ENCODE peak calls at places on chromosomes 11 and 22, in four cellular contexts. Z, F, M and H are unnamed samples.

GRCh38 chr11:64327993-64328392 is 10.1 kb downstream of the PRDX5 start:
- DNase-seq in Z (no peak), F (no peak), M (no peak), H (no peak)

GRCh38 chr22:20517422-20517821 is 10.0 kb downstream of the MED15 start:
- DNase-seq in M (no peak), F (peak; percentile 74), Z (no peak), H (no peak)

GRCh38 chr11:67522844-67523555 is at the start of gene CABP2:
- DNase-seq in Z (no peak), M (no peak), F (no peak), H (no peak)

GRCh38 chr11:34890812-34891211 is 25.4 kb downstream of the APIP start:
- DNase-seq in Z (peak; percentile 69), M (no peak), F (peak; percentile 62), H (no peak)

GRCh38 chr11:20260307-20260706 is 100.0 kb upstream of the DBX1 start:
- DNase-seq in F (no peak), Z (no peak), M (no peak), H (no peak)

GRCh38 chr11:65571940-65572339 is 398 bp upstream of the FAM89B start:
- DNase-seq in F (peak; percentile 76), Z (peak; percentile 51), M (peak; percentile 84), H (no peak)

GRCh38 chr11:80163441-80163840 is 722.6 kb upstream of the TENM4 start:
- DNase-seq in M (no peak), Z (no peak), F (peak; percentile 10), H (no peak)

GRCh38 chr11:35178862-35179261 is 39.9 kb downstream of the CD44 start:
- DNase-seq in F (peak; percentile 92), Z (no peak), M (no peak), H (no peak)

GRCh38 chr22:28629420-28630184 is 50.0 kb downstream of the TTC28 start:
- DNase-seq in Z (no peak), F (peak; percentile 44), M (peak; percentile 2), H (no peak)

GRCh38 chr11:11304572-11304971 is 48.5 kb downstream of the CSNK2A3 start:
- DNase-seq in Z (no peak), F (no peak), M (no peak), H (no peak)

GRCh38 chr22:22547226-22547625 is 11.8 kb downstream of the PRAME start:
- DNase-seq in M (no peak), Z (no peak), F (no peak), H (no peak)

GRCh38 chr22:39278040-39278439 is 33.3 kb upstream of the PDGFB start:
- DNase-seq in F (no peak), M (no peak), Z (no peak), H (no peak)

GRCh38 chr11:36594316-36594989 is at the start of gene IFTAP:
- DNase-seq in M (peak; percentile 85), Z (peak; percentile 21), F (peak; percentile 92), H (peak; percentile 43)

GRCh38 chr11:94795799-94796580 is 27.8 kb downstream of the AMOTL1 start:
- DNase-seq in M (no peak), Z (no peak), F (no peak), H (no peak)

DNA sequence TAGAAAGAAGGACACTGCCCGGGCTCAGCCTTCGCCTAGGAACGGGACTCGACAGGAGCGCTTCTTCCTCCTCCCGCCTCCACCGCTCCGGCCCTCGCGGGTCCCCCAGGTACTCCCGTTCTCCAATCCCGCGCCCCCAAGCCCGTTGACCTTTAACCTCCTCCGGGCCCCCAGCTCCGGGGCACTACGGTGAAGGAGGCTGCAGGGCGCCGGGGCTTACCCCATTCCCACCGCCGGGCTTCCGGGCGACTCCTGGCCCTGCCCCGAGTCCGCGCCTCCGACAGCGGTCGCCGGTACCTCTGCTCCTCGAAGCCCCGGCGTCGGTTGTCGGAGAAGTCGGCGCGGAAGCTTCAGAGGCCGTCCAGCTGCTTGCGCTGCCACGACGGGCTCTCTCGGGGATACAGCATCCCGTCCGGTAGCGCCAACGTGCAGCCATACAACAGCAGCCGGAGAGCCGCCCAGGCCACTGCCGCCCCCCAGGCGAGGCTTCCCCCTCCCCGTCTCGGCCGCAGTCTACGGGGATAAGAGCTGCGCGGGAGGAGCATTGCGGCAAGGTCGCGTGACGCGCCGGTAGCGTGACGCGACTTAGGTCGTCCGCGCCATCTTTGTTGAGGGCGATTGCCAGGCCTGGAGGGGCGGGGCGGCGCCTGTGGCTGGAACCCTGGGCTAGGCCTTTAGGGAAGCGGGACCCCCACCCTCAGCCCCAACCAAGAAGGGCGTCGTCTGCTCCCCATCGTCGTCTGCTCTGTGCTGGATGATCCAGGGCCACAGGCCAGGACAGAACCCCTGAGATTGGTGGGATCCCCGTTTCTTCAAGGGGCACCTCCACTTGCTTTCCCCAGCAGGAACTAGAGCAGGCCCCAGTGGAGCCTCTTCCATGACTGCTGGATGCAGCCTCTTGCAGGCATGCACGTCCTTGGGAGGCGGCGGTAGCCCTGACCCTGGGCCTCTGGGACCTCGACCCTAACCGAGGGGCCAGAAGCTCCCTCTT is 26.3 kb downstream of the RGL4 start:
- DNase-seq in M (peak; percentile 76), F (peak; percentile 86), Z (peak; percentile 87), H (peak; percentile 89)
- TF ChIP-seq CTCF in M (no peak), F (no peak), Z (no peak), H (no peak)

GRCh38 chr22:48894064-48894671 is 933.5 kb downstream of the BRD1 start:
- DNase-seq in Z (no peak), M (peak; percentile 5), F (no peak), H (no peak)
- TF ChIP-seq CTCF in Z (peak; percentile 30), M (no peak), F (no peak), H (peak; percentile 35)

DNA sequence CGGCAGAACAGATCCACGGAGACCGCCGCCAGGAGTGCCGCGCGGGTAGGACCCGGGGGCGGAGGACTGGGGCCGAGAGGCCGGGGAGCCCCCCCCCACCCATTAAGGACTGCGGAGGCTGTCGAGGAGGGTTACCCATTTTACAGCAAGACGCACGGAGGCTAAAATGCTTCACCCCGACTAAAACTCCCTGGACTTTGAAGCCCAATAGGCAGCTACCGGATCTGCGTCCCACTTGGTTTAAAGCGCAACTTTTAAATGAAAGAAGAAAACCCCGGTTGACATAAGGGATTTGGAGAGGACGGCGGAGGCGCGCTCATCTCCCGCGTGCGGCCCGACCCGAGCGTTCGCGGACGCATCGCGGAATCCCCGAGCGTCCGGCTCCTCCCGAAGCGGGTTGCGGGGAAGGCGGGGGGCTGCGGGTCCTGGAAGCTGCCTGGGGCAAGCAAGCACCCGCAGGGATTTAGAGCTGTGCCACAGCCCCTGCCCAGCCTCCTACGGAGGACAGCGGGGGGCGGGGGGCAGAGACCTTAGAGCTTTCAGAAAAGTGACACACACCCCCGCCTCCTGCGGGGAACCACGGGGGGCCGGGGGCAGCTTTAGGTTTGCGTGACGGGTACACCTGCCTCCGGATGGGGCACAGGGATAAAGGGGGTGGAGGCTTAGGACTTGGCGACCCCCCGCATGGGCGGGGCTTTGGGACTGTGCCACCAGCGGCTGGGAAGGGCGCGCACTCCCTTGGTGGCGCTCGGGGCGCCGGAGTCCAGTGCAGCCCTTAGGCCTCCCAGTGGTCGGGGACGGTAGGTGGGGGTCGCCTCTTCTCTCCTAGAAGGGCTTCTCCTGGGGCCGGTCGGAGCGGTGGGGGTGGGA is 761 bp upstream of the CELSR1 start:
- DNase-seq in M (peak; percentile 46), Z (no peak), F (peak; percentile 78), H (peak; percentile 49)
- TF ChIP-seq CTCF in M (peak; percentile 19), Z (no peak), F (peak; percentile 16), H (peak; percentile 60)

DNA sequence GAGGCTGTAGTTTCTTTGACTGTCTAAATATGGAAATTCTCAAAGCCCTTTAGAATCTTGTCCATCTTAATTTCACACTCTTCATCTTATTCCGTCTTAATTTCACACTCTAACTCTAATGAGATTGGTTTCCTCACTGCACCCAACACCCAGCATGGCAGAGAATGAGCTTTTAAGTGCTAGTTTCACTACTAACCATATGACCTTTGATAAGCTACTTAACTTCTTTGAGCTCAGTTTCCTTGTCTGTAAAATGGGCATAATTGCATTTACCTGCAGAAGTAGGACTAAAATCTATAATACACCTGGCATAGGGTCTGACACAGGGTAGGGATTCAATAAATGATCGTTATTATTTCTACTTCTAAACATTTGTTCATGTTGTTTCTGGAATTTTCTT is 30.4 kb downstream of the TBCEL start:
- DNase-seq in Z (no peak), M (no peak), F (no peak), H (no peak)
- TF ChIP-seq CTCF in Z (no peak), M (no peak), F (no peak), H (no peak)

DNA sequence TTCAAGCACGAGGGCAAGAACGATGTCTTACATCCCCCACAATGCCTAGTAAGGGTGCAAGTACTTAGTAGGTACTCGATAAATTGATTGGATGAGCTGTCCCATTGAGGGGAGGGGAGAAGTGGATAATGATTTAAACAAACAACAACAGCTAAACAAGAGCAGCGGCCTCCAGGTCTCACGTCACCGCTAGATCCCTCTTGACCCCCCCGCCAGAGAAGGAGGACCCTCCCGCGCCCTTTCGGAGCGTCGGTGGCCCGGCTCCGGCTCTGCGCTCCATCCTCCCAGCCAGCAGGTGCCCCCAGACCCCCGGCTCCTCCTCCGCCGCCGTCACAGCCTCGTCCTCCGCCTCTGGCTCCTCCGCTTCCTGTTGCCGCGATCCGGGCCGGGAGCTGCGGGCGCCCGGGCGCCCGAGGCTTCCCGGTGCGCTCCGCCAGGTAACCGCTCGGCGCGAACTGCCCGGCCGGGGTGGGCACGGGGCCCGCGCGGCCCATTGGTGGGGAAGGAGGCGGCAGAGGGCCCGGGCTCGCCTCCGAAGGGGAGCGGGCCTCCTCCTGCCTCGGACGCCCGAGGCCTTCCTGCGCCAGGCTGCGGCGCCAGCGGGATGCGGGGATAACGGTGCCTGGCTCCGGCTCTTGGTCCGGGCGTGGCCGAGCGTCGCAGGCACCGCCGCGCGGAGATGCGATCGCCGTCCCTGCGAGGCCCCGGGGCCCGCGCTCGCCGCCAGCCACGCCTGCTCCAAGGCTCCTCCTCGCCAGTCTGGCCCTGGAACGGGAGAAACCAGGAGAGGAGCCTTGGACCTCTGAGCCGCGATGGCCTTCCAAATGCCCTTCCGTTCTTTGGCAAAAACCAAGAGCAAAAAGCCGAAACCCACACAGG is at the start of gene TLCD5:
- DNase-seq in F (peak; percentile 53), M (peak; percentile 49), Z (peak; percentile 21), H (peak; percentile 75)
- TF ChIP-seq CTCF in F (no peak), M (peak; percentile 14), Z (no peak), H (peak; percentile 24)

DNA sequence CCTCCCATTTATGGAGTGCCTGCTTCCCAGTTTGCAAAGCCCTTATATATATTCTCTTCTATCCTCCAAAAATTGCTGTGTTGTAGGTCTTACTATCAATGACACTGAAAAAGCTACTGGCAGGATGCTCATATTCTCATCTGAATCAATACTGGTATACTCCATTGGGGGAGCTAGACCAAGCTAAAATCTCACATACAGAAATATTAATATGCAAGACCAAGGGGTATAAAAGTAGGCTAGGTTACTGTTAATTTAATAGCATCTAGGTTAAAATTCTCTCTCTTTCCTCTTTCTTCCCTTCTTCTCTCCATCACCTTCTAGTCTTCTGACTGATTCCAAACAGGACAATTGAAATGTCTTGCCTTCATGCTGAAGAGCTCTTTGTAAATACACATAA is 17.1 kb upstream of the BDNF start:
- DNase-seq in M (peak; percentile 58), Z (no peak), F (peak; percentile 28), H (no peak)
- TF ChIP-seq CTCF in M (peak; percentile 51), Z (peak; percentile 8), F (peak; percentile 37), H (peak; percentile 59)

GRCh38 chr11:518463-519202 is 11.6 kb upstream of the RNH1 start:
- DNase-seq in M (peak; percentile 93), F (peak; percentile 98), Z (no peak), H (peak; percentile 84)
- TF ChIP-seq CTCF in M (peak; percentile 100), F (peak; percentile 32), Z (peak; percentile 26), H (peak; percentile 99)

GRCh38 chr11:62548545-62549335 is 2.1 kb upstream of the AHNAK start:
- DNase-seq in Z (no peak), F (no peak), M (peak; percentile 28), H (no peak)
- TF ChIP-seq CTCF in Z (no peak), F (no peak), M (no peak), H (no peak)

GRCh38 chr11:112345708-112346107 is 85.0 kb upstream of the PLET1 start:
- DNase-seq in F (no peak), M (no peak), Z (no peak), H (no peak)
- TF ChIP-seq CTCF in F (peak; percentile 8), M (no peak), Z (no peak), H (no peak)